ENCODE peak calls at places on chromosomes 11 and 22, in nine cellular contexts. R is HAP-1, G is EL, L is NCI-H1105, V is kidney glomerular epithelial cell, O is left ventricle myocardium superior, M is WTC11, F is substantia nigra, P is NCI-H1436. X is an unnamed sample.

GRCh38 chr11:48005878-48006277 is 25.5 kb downstream of the PTPRJ start:
- DNase-seq in R (no peak), G (no peak), L (no peak), V (no peak), O (no peak), M (peak), F (no peak), P (no peak), X (no peak)

GRCh38 chr11:68839953-68840641 is 1.6 kb downstream of the CPT1A start:
- DNase-seq in R (peak), G (peak), L (no peak), V (no peak), O (no peak), M (no peak), F (no peak), P (no peak), X (no peak)

GRCh38 chr11:99513368-99513767 is 492.6 kb downstream of the CNTN5 start:
- DNase-seq in R (no peak), G (no peak), L (no peak), V (no peak), O (no peak), M (no peak), F (no peak), P (no peak), X (no peak)

GRCh38 chr11:5719703-5720495 is 16.3 kb upstream of the OR56B1 start:
- DNase-seq in R (no peak), G (no peak), L (no peak), V (no peak), O (no peak), M (no peak), F (no peak), P (no peak), X (no peak)

GRCh38 chr11:46381836-46382643 is 571 bp downstream of the MDK start:
- DNase-seq in R (peak), G (peak), L (peak), V (no peak), O (no peak), M (peak), F (no peak), P (peak), X (no peak)

GRCh38 chr11:47394322-47395224 is 13.8 kb upstream of the SLC39A13 start:
- DNase-seq in R (no peak), G (no peak), L (no peak), V (no peak), O (peak), M (no peak), F (no peak), P (no peak), X (no peak)

GRCh38 chr22:41842996-41843970 is 10.4 kb downstream of the SREBF2 start:
- DNase-seq in R (no peak), G (no peak), L (no peak), V (no peak), O (no peak), M (no peak), F (no peak), P (no peak), X (no peak)

GRCh38 chr11:113991718-113992458 is 17.0 kb downstream of the HTR3A start:
- DNase-seq in R (peak), G (peak), L (peak), V (no peak), O (no peak), M (no peak), F (no peak), P (peak), X (no peak)

GRCh38 chr11:75781831-75782230 is 13.3 kb downstream of the DGAT2 start:
- DNase-seq in R (no peak), G (no peak), L (no peak), V (no peak), O (no peak), M (no peak), F (no peak), P (no peak), X (no peak)

GRCh38 chr11:102430158-102430836 is 22.3 kb downstream of the TMEM123 start:
- DNase-seq in R (no peak), G (peak), L (no peak), V (no peak), O (no peak), M (no peak), F (no peak), P (no peak), X (no peak)

GRCh38 chr11:78574386-78575381 is at the start of gene NARS2:
- DNase-seq in R (peak), G (peak), L (peak), V (peak), O (peak), M (peak), F (peak), P (peak), X (peak)

GRCh38 chr22:38518620-38519019 is 12.5 kb upstream of the DDX17 start:
- DNase-seq in R (no peak), G (no peak), L (no peak), V (no peak), O (no peak), M (no peak), F (no peak), P (no peak), X (no peak)

GRCh38 chr11:7599209-7599608 is 74.1 kb downstream of the CYB5R2 start:
- DNase-seq in R (no peak), G (no peak), L (no peak), V (no peak), O (no peak), M (no peak), F (no peak), P (no peak), X (no peak)